ENCODE peak calls at places on chromosomes 11 and 22, in six cellular contexts. Q is endothelial cell of umbilical vein, S is tibial nerve, C is esophagus muscularis mucosa, L is uterus, H is A549. A is an unnamed sample.

GRCh38 chr22:29266564-29267461 is 968 bp downstream of the RHBDD3 start:
- DNase-seq in H (no peak), L (no peak), Q (peak; percentile 20), C (no peak), S (no peak), A (peak; percentile 39)

GRCh38 chr22:22168190-22168940 is 76.2 kb upstream of the VPREB1 start:
- DNase-seq in H (peak; percentile 11), Q (no peak), S (no peak), C (peak; percentile 75), L (no peak), A (peak; percentile 24)

GRCh38 chr11:48005878-48006277 is 25.5 kb downstream of the PTPRJ start:
- DNase-seq in Q (no peak), C (no peak), S (no peak), L (no peak), H (no peak), A (no peak)

GRCh38 chr11:111514216-111515031 is at the start of gene HOATZ:
- DNase-seq in C (no peak), S (no peak), Q (no peak), H (no peak), L (no peak), A (no peak)

GRCh38 chr11:106286881-106287504 is 209.5 kb downstream of the AASDHPPT start:
- DNase-seq in Q (no peak), C (no peak), S (no peak), H (no peak), L (no peak), A (no peak)

GRCh38 chr11:71206186-71206585 is 46.2 kb downstream of the SHANK2 start:
- DNase-seq in L (no peak), H (no peak), C (no peak), S (no peak), Q (no peak), A (no peak)

GRCh38 chr11:107044503-107044902 is 26.2 kb upstream of the GUCY1A2 start:
- DNase-seq in L (no peak), C (no peak), S (no peak), H (no peak), Q (no peak), A (peak; percentile 20)

GRCh38 chr11:86919557-86920210 is 35.5 kb downstream of the FZD4 start:
- DNase-seq in C (no peak), H (peak; percentile 57), Q (peak; percentile 88), L (no peak), S (peak; percentile 43), A (peak; percentile 62)

GRCh38 chr11:87722756-87723599 is 452.3 kb downstream of the RAB38 start:
- DNase-seq in L (no peak), H (no peak), S (no peak), C (no peak), Q (peak; percentile 14), A (peak; percentile 60)

GRCh38 chr11:15944460-15944859 is 411.9 kb downstream of the SOX6 start:
- DNase-seq in H (no peak), Q (no peak), L (no peak), C (peak; percentile 31), S (no peak), A (no peak)

GRCh38 chr22:23098718-23099524 is 28.6 kb downstream of the GNAZ start:
- DNase-seq in C (no peak), S (peak; percentile 36), L (peak; percentile 37), H (no peak), Q (peak; percentile 25), A (no peak)

GRCh38 chr22:49593509-49593908 is 234.2 kb downstream of the BRD1 start:
- DNase-seq in C (no peak), S (no peak), H (no peak), L (no peak), Q (no peak), A (no peak)
- TF ChIP-seq CTCF in C (no peak), S (no peak), H (no peak), L (no peak), Q (no peak), A (no peak)

DNA sequence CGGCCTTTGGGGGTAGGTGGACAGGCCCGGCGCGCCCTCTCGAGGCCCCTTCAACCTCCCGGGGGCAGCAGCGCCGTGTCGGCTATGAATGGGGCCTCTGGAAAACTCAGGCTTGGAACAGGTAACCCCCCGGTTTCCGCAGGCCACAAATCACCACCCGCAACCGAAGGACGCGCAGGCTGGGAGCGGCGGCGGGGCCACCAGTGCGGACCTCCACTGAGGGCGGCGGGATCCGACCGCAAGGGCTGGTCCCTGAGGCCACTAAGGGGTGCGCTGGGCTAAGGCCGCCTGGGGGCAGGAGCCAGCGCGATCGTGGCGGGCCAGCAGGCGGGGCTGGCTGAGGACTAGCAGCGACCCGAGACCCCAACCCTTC is 695 bp upstream of the ATF4 start:
- DNase-seq in C (no peak), H (peak; percentile 49), S (peak; percentile 49), L (peak; percentile 61), Q (no peak), A (no peak)
- TF ChIP-seq POLR2A in C (peak; percentile 79), H (peak; percentile 66), S (peak; percentile 41), L (peak; percentile 71), Q (peak; percentile 55), A (peak; percentile 65)

GRCh38 chr22:41757507-41757906 is 43.0 kb upstream of the CCDC134 start:
- DNase-seq in L (no peak), C (no peak), S (no peak), H (no peak), Q (no peak), A (no peak)

GRCh38 chr22:41758231-41758630 is 42.2 kb upstream of the CCDC134 start:
- DNase-seq in Q (no peak), S (no peak), L (no peak), C (no peak), H (no peak), A (no peak)

GRCh38 chr22:41746563-41747400 is 47.5 kb downstream of the MEI1 start:
- DNase-seq in Q (peak; percentile 79), S (peak; percentile 67), C (no peak), L (peak; percentile 54), H (peak; percentile 61), A (peak; percentile 80)

DNA sequence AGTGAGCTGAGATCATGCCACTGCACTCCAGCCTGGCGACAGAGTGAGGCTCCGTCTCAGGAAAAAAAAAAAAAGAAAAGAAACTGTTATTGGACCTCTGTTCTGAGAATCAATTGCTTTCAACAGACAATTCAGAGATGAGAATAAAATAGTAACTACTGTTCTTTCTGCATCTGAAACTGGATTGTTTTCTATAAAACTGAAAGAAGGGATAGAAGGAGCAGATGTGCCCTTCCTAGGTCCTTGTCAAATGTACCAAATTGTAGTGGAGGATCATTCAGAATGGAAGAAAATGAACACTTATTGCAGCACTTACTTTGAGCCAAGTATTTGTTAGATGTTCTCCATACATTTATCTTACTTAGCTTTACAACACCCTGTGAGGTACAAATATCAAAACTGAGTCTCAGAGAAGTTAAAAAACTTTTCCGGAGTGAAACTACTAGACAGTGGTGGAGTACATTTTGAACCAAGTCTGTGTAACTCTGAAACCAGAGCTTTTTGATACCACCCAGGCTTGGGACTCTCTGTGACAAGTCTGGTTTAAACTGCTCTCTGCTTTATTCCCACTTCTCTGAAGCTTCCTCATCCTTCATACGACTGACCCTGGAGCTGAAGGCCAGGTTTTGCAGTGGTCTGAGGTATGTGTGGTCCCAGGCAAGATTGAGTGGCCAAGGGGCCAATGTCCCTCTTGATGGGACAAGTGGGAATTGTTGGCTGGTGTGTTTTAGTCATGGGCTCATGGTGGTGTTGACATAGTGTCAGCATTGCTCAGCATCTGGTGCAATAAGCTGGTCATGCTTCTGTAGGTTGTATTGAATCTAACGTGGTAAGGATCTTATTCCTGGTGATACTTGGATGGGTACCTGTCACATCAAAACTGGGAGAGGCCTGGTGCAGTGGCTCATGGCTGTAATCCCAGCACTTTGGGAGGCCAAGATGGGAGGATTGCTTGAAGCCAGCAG is 48.2 kb upstream of the CCDC134 start:
- DNase-seq in Q (no peak), S (no peak), L (no peak), C (no peak), H (no peak), A (no peak)
- H3K4me3 ChIP-seq in Q (no peak overlapping the region), S (no peak overlapping the region), L (no peak overlapping the region), C (no peak overlapping the region), H (no peak overlapping the region), A (no peak overlapping the region)

DNA sequence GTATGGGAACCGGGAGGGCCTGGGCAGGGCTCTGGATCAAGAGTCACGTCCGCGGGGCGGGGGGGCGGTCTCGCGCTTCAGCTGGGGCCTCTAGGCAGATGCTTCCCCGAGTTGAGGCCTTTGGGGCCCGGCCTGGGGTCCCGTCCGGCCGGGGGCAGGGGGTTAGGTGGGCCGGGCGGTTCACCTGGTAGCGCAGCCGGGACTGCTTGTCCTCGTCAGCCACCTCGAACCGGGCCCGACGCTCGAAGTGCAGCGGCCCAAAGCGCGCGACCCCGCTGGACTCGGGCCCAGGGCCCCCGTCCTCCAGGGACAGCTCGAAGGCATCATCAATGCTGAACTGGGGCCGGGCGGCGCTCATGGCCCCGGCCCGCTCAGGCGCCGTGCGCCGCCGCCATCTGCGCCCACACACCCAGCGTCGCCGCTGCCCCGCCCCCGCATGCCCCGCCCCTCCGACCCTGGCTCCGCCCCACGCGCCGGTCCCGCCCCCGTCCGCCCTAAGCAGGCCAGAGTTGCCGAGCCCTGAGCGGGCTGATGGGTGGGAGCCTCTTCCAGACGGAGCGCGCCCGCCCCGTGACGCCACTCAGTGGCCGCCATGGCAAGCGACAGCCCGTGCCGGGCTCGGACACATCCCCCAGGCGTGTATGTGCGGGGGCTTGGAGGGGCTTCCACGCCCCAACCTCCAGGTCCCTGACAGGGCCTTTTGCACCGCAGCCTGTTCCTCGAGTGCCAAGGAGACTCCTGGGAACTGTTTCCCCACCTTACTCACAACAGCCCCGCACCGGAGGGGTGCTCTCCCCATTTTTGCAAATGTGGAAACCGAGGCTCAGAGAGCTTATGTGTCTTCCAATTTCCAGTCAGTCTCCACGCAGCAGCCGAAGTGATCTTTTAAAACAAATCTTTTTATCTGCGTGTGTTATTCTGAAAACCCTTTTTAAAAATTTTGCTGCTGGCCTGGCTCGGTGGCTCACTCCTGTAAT is at the start of gene TMEM134:
- DNase-seq in H (peak; percentile 81), C (peak; percentile 97), S (peak; percentile 79), Q (peak; percentile 88), L (peak; percentile 90), A (peak; percentile 95)
- TF ChIP-seq CTCF in H (peak; percentile 53), C (peak; percentile 55), S (peak; percentile 59), Q (peak; percentile 65), L (peak; percentile 53), A (peak; percentile 57)

DNA sequence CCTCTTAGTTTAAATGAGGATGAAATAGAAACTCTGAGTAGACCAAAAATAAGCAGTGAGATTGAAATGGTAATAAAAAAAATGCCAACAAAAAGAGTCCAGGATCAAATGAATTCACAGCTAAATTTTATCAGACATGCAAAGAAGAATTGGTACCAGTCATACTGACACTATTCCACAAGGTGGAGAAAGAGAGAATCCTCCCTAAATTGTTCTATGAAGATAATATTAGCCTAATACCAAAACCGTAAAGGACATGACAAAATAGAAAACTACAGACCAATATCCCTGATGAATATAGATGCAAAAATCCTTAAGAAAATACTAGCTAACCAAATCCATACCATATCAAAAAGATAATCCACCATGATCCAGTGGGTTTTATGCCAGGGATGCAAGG is 169.8 kb upstream of the CHORDC1 start:
- DNase-seq in Q (no peak), H (no peak), C (no peak), L (no peak), S (no peak), A (no peak)
- TF ChIP-seq POLR2A in Q (no peak), H (no peak), C (no peak), L (no peak), S (no peak), A (no peak)

GRCh38 chr22:36252754-36253522 is at the start of gene APOL1:
- DNase-seq in Q (peak; percentile 69), H (no peak), L (peak; percentile 78), S (peak; percentile 45), C (no peak), A (peak; percentile 18)
- H3K4me3 ChIP-seq in Q (peak within 1 kb of the TSS; percentile 32), H (peak within 1 kb of the TSS; percentile 12), L (peak within 1 kb of the TSS; percentile 41), S (peak within 1 kb of the TSS; percentile 46), C (peak within 1 kb of the TSS; percentile 50), A (peak within 1 kb of the TSS; percentile 38)